ENCODE peak calls at places on chromosomes 5 and 9, in nine cellular contexts. J, W, T, Q, O, L, I, Y and B are unnamed samples. For H3K27me3, the result is how much of the 10 kb centered on the place peaks cover.

GRCh38 chr5:143314664-143315063 is 88.8 kb downstream of the NR3C1 start:
- DNase-seq in I (peak), O (peak), Y (peak), Q (no peak), T (no peak), L (no peak), J (no peak), W (no peak), B (peak)

GRCh38 chr5:76849767-76850291 is at the start of gene S100Z:
- DNase-seq in Y (no peak), J (peak), L (no peak), O (peak), T (no peak), I (peak), Q (no peak), W (no peak), B (no peak)

GRCh38 chr9:32351845-32352244 is 32.6 kb upstream of the ACO1 start:
- DNase-seq in O (peak), T (no peak), W (no peak), Y (peak), L (no peak), Q (peak), J (no peak), I (peak), B (no peak)

GRCh38 chr5:988316-988715 is 20.3 kb upstream of the NKD2 start:
- DNase-seq in Q (no peak), T (no peak), I (no peak), O (no peak), J (no peak), W (no peak), Y (no peak), L (no peak), B (no peak)

GRCh38 chr5:77143998-77144836 is 57.1 kb upstream of the ZBED3 start:
- DNase-seq in J (peak), Q (peak), T (peak), W (peak), I (peak), O (peak), Y (peak), L (peak), B (no peak)

GRCh38 chr5:57976506-57976905 is 483.4 kb downstream of the PLK2 start:
- DNase-seq in O (no peak), I (peak), L (no peak), Y (no peak), W (no peak), J (no peak), T (no peak), Q (no peak), B (no peak)

GRCh38 chr9:34400686-34401602 is 24.2 kb upstream of the MYORG start:
- DNase-seq in L (no peak), J (no peak), Y (no peak), I (no peak), O (no peak), T (no peak), Q (no peak), W (no peak), B (no peak)

GRCh38 chr9:21684831-21685362 is 117.5 kb upstream of the MTAP start:
- DNase-seq in T (no peak), Q (no peak), Y (peak), L (no peak), O (peak), W (peak), I (peak), J (no peak), B (peak)

GRCh38 chr5:139415221-139415861 is 11.5 kb upstream of the SPATA24 start:
- DNase-seq in Y (no peak), L (peak), O (no peak), T (no peak), I (no peak), J (no peak), Q (no peak), W (no peak), B (no peak)

GRCh38 chr5:43602818-43603534 is at the start of gene NNT:
- DNase-seq in T (no peak), Q (no peak), L (peak), W (peak), I (peak), O (peak), J (peak), Y (peak), B (no peak)

GRCh38 chr5:171316258-171317121 is 7.4 kb downstream of the TLX3 start:
- DNase-seq in O (no peak), Y (peak), J (no peak), T (no peak), L (no peak), I (peak), Q (no peak), W (no peak), B (no peak)
- H3K27me3 ChIP-seq in O (half or more), Y (half or more), J (under half), T (half or more), L (half or more), I (half or more), Q (half or more), W (under half), B (half or more)

DNA sequence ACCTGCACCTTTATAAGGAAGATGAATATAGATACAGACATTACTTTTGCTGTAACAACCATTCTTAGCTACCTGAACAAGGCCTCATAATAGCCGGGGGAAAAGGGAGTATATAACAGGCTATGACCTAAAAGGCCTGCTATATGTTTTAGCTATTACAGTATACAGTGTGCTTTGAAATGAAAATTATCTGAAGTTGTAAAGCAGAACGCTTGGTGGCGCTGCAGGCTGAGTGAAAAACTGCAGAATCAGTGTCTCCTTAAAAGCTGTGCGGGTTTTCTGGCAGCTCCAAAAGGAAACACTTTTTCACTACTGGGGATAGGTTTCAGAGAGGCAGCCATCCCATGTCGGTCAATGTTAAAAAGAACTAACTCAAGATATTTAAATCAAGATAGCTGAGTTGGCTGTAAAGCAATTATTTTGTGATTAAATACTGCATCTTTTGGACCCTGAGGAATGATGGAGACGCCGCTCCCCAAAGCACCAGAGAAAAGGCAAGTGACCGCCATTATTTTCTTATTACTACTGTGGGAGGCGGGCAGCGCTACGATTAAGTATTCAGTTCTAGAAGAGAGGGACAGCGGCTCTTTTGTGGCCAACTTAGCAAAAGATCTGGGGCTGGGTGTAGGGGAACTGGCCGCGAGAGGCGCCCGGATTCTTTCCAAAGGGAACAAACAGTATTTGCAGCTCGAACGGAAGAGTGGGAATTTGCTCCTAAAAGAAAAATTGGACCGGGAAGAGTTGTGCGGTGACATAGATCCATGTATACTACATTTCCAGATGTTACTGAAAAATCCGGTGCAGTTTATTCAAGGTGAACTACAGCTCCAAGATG is 5.9 kb downstream of the PCDHB6 start:
- DNase-seq in Y (no peak), Q (no peak), O (no peak), J (no peak), T (no peak), L (no peak), I (no peak), W (no peak), B (no peak)
- TF ChIP-seq CTCF in Y (no peak), Q (peak), O (no peak), J (no peak), T (no peak), L (no peak), I (no peak), W (peak), B (no peak)

GRCh38 chr5:23139338-23140171 is 286.4 kb upstream of the CDH12 start:
- DNase-seq in T (no peak), Y (peak), W (no peak), I (no peak), Q (no peak), J (no peak), L (no peak), O (peak), B (no peak)
- H3K27me3 ChIP-seq in T (under half), Y (under half), W (under half), I (under half), Q (under half), J (under half), L (under half), O (under half), B (under half)

GRCh38 chr5:9268226-9268625 is 277.6 kb downstream of the SEMA5A start:
- DNase-seq in J (no peak), Q (no peak), O (peak), T (no peak), I (no peak), L (no peak), Y (peak), W (no peak), B (no peak)

GRCh38 chr5:9269024-9269423 is 276.9 kb downstream of the SEMA5A start:
- DNase-seq in J (no peak), Q (no peak), O (no peak), I (peak), Y (no peak), L (no peak), W (no peak), T (no peak), B (no peak)

GRCh38 chr5:9263656-9264055 is 282.2 kb downstream of the SEMA5A start:
- DNase-seq in Y (no peak), T (no peak), I (no peak), Q (no peak), L (no peak), O (no peak), J (no peak), W (no peak), B (no peak)

GRCh38 chr5:9265391-9266287 is 280.2 kb downstream of the SEMA5A start:
- DNase-seq in W (no peak), O (peak), Y (peak), L (no peak), I (peak), Q (peak), T (peak), J (no peak), B (peak)
- TF ChIP-seq CTCF in W (no peak), O (no peak), Y (peak), L (no peak), I (no peak), Q (no peak), T (no peak), J (no peak), B (no peak)

DNA sequence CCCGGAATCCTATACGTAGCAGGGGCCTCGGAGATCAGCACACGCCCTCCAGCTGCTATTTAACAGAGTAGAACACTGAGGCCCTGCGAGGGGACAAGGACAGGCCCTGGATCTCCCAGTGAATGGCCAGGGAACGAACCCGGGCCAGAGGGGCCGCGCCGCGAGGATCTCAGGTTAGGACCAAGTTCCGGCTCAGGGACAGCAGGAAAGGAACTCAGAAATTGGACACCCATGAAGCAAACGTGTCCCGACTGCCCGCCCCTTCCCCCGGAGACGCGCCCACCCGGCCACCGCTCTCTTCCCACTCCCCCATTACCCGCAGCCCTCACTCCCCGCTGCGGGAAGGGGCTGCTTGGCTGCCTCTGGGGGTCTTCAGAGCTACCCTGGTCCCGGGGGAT is 1.0 kb upstream of the FOXE1 start:
- DNase-seq in Y (no peak), W (peak), O (no peak), T (no peak), J (no peak), Q (no peak), L (no peak), I (no peak), B (no peak)
- H3K27me3 ChIP-seq in Y (half or more), W (under half), O (half or more), T (half or more), J (half or more), Q (half or more), L (half or more), I (half or more), B (half or more)

GRCh38 chr9:124066783-124067563 is 55.4 kb downstream of the LHX2 start:
- DNase-seq in W (no peak), J (no peak), T (no peak), L (no peak), Y (no peak), O (no peak), Q (no peak), I (no peak), B (no peak)

GRCh38 chr9:124060844-124061605 is 49.5 kb downstream of the LHX2 start:
- DNase-seq in L (no peak), Y (no peak), Q (no peak), W (no peak), O (no peak), J (no peak), T (no peak), I (no peak), B (no peak)

DNA sequence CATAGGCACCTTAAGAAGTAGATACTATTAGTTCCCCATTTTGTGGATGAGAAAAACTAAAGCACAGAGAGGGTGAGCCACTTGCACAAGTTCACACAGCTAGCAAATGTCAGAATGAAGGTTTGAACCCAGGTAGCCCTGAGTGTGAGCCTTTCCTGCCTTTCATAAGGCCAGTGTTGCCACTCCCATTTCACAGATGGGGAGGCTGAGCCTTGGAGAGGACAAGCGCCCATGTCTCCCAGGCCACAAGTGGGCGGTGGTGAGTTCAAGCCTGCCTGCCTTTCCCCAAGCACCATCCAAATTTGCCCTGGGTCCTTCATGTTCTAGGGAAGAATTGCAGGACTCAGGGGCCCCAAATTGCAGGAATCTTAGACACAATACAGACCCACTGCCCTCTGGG is 50.6 kb downstream of the LHX2 start:
- DNase-seq in J (no peak), O (no peak), W (no peak), L (no peak), I (no peak), T (no peak), Y (no peak), Q (no peak), B (no peak)
- TF ChIP-seq CTCF in J (no peak), O (peak), W (peak), L (no peak), I (peak), T (peak), Y (no peak), Q (peak), B (peak)

GRCh38 chr9:133253268-133253667 is 21.7 kb downstream of the ABO start:
- DNase-seq in W (no peak), Y (no peak), L (no peak), J (no peak), O (no peak), T (no peak), I (no peak), Q (no peak), B (no peak)

GRCh38 chr9:133251773-133252172 is 23.2 kb downstream of the ABO start:
- DNase-seq in I (no peak), T (no peak), L (no peak), O (no peak), W (no peak), Q (no peak), Y (no peak), J (no peak), B (no peak)

GRCh38 chr9:133254471-133254870 is 20.5 kb downstream of the ABO start:
- DNase-seq in O (no peak), J (no peak), Y (no peak), W (no peak), L (no peak), I (no peak), T (no peak), Q (no peak), B (no peak)

GRCh38 chr9:133250741-133251170 is 24.2 kb downstream of the ABO start:
- DNase-seq in I (no peak), Q (no peak), T (no peak), O (no peak), Y (no peak), J (no peak), L (no peak), W (peak), B (no peak)

GRCh38 chr9:133252301-133252776 is 22.7 kb downstream of the ABO start:
- DNase-seq in T (no peak), Y (no peak), L (no peak), Q (no peak), O (no peak), I (no peak), J (no peak), W (peak), B (no peak)
- H3K27me3 ChIP-seq in T (under half), Y (under half), L (under half), Q (under half), O (under half), I (under half), J (under half), W (under half), B (under half)

DNA sequence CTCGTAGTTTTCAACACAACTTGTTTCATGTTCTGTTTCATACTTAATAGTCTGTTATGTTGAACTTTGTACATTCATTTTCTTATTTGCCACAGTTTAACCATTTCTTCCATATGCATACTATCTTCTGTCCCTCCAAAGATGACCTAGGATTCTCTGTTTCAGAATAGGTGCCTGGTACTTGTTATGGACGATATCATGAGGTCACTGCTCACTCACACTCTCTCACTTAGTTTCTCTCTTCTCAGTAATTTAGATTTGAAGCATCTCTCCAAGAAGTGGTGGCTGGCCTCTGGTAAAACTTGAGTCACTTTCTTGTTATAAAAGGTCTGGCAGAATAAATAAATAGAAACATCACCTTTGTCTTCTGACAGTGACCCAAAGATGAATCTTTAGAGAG is 28.4 kb downstream of the FBXO38 start:
- DNase-seq in W (no peak), J (no peak), I (no peak), O (no peak), L (no peak), Q (no peak), Y (no peak), T (no peak), B (no peak)
- TF ChIP-seq CTCF in W (no peak), J (no peak), I (no peak), O (no peak), L (no peak), Q (no peak), Y (no peak), T (no peak), B (no peak)

GRCh38 chr5:181127907-181128626 is 2.9 kb downstream of the OR2V1 start:
- DNase-seq in L (no peak), J (no peak), Q (no peak), T (no peak), O (no peak), I (no peak), Y (no peak), W (no peak), B (no peak)
- H3K27me3 ChIP-seq in L (under half), J (under half), Q (under half), T (under half), O (under half), I (under half), Y (under half), W (under half), B (under half)